ENCODE peak calls at places on chromosome 5, in eight cellular contexts. Y is frontal cortex; W is NCI-H774; E is activated CD8-positive, alpha-beta memory T cell treated with anti-CD3 and anti-CD28 coated beads, Interleukin-2, amount 50 U/mL, for 4 hours; U is caudate nucleus; M is SK-MEL-5; B is tibial artery; G is IMR-90. K is an unnamed sample.

GRCh38 chr5:108924457-108924961 is 176.8 kb downstream of the FER start:
- DNase-seq in B (no peak), M (peak), G (no peak), W (no peak), U (no peak), Y (no peak), E (no peak), K (peak)

GRCh38 chr5:91311697-91312501 is 71.2 kb downstream of the ARRDC3 start:
- DNase-seq in B (peak), G (peak), U (peak), M (peak), Y (no peak), E (peak), W (peak), K (peak)

GRCh38 chr5:134247411-134247810 is 21.5 kb upstream of the PPP2CA start:
- DNase-seq in Y (no peak), B (no peak), G (peak), W (no peak), M (peak), U (no peak), E (no peak), K (no peak)

GRCh38 chr5:82336566-82337351 is 58.6 kb upstream of the RPS23 start:
- DNase-seq in U (no peak), G (no peak), E (no peak), W (no peak), M (no peak), Y (no peak), B (no peak), K (no peak)

GRCh38 chr5:74020488-74020887 is 394.5 kb downstream of the ARHGEF28 start:
- DNase-seq in E (no peak), Y (no peak), M (no peak), U (no peak), B (no peak), G (no peak), W (peak), K (no peak)

GRCh38 chr5:39209924-39210323 is 9.4 kb downstream of the FYB1 start:
- DNase-seq in B (no peak), Y (no peak), M (no peak), E (peak), U (no peak), W (no peak), G (no peak), K (no peak)

GRCh38 chr5:176529116-176529823 is 7.9 kb downstream of the RNF44 start:
- DNase-seq in W (no peak), U (no peak), B (no peak), E (no peak), Y (no peak), G (no peak), M (no peak), K (no peak)

GRCh38 chr5:149946118-149946517 is 1.5 kb upstream of the PDE6A start:
- DNase-seq in M (no peak), U (no peak), G (no peak), Y (no peak), E (no peak), W (no peak), B (no peak), K (no peak)

GRCh38 chr5:104941030-104941645 is 1378.5 kb upstream of the NUDT12 start:
- DNase-seq in Y (no peak), M (no peak), E (no peak), W (no peak), U (no peak), B (no peak), G (no peak), K (no peak)

GRCh38 chr5:112025729-112026128 is 268.7 kb upstream of the NREP start:
- DNase-seq in M (no peak), B (no peak), W (no peak), E (no peak), G (no peak), Y (no peak), U (no peak), K (no peak)

K was measured in A673.